ENCODE peak calls at places on chromosomes 6 and 20, in nine cellular contexts. One of them, this sample, is unnamed.

GRCh38 chr6:169250660-169251059 is 3.0 kb downstream of the THBS2 start:
- DNase-seq in stomach: peak; percentile 21
- DNase-seq in cardiac muscle cell: no peak
- DNase-seq in fibroblast of lung: peak; percentile 86
- DNase-seq in CD8-positive, alpha-beta T cell: no peak
- DNase-seq in left lung: peak; percentile 17
- DNase-seq in GM23248: peak; percentile 96
- DNase-seq in adrenal gland: peak; percentile 27
- DNase-seq in upper lobe of left lung: no peak
- DNase-seq in this sample: no peak

GRCh38 chr6:105209950-105210706 is 30.3 kb upstream of the POPDC3 start:
- DNase-seq in stomach: no peak
- DNase-seq in cardiac muscle cell: peak; percentile 7
- DNase-seq in fibroblast of lung: peak; percentile 80
- DNase-seq in CD8-positive, alpha-beta T cell: no peak
- DNase-seq in left lung: no peak
- DNase-seq in GM23248: peak; percentile 93
- DNase-seq in adrenal gland: no peak
- DNase-seq in upper lobe of left lung: no peak
- DNase-seq in this sample: no peak

GRCh38 chr6:82370788-82371187 is 7.2 kb downstream of the TPBG start:
- DNase-seq in stomach: no peak
- DNase-seq in cardiac muscle cell: no peak
- DNase-seq in fibroblast of lung: no peak
- DNase-seq in CD8-positive, alpha-beta T cell: no peak
- DNase-seq in left lung: no peak
- DNase-seq in GM23248: no peak
- DNase-seq in adrenal gland: no peak
- DNase-seq in upper lobe of left lung: no peak
- DNase-seq in this sample: no peak

GRCh38 chr20:15992564-15992963 is 580.7 kb downstream of the KIF16B start:
- DNase-seq in stomach: no peak
- DNase-seq in cardiac muscle cell: no peak
- DNase-seq in fibroblast of lung: no peak
- DNase-seq in CD8-positive, alpha-beta T cell: no peak
- DNase-seq in left lung: no peak
- DNase-seq in GM23248: no peak
- DNase-seq in adrenal gland: no peak
- DNase-seq in upper lobe of left lung: no peak
- DNase-seq in this sample: no peak

GRCh38 chr20:22223251-22223650 is 361.1 kb downstream of the FOXA2 start:
- DNase-seq in stomach: no peak
- DNase-seq in cardiac muscle cell: no peak
- DNase-seq in fibroblast of lung: no peak
- DNase-seq in CD8-positive, alpha-beta T cell: no peak
- DNase-seq in left lung: no peak
- DNase-seq in GM23248: no peak
- DNase-seq in adrenal gland: no peak
- DNase-seq in upper lobe of left lung: no peak
- DNase-seq in this sample: no peak

GRCh38 chr6:15946701-15947390 is 182.0 kb upstream of the MYLIP start:
- DNase-seq in stomach: no peak
- DNase-seq in cardiac muscle cell: no peak
- DNase-seq in fibroblast of lung: no peak
- DNase-seq in CD8-positive, alpha-beta T cell: no peak
- DNase-seq in left lung: no peak
- DNase-seq in GM23248: no peak
- DNase-seq in adrenal gland: no peak
- DNase-seq in upper lobe of left lung: no peak
- DNase-seq in this sample: no peak

GRCh38 chr6:25311251-25311910 is 32.2 kb downstream of the CARMIL1 start:
- DNase-seq in stomach: no peak
- DNase-seq in cardiac muscle cell: no peak
- DNase-seq in fibroblast of lung: peak; percentile 54
- DNase-seq in CD8-positive, alpha-beta T cell: no peak
- DNase-seq in left lung: no peak
- DNase-seq in GM23248: peak; percentile 90
- DNase-seq in adrenal gland: no peak
- DNase-seq in upper lobe of left lung: no peak
- DNase-seq in this sample: no peak

GRCh38 chr20:56195946-56196345 is 52.6 kb upstream of the MC3R start:
- DNase-seq in stomach: no peak
- DNase-seq in cardiac muscle cell: no peak
- DNase-seq in fibroblast of lung: no peak
- DNase-seq in CD8-positive, alpha-beta T cell: no peak
- DNase-seq in left lung: no peak
- DNase-seq in GM23248: no peak
- DNase-seq in adrenal gland: no peak
- DNase-seq in upper lobe of left lung: no peak
- DNase-seq in this sample: no peak

GRCh38 chr6:86682297-86682696 is 255.0 kb upstream of the HTR1E start:
- DNase-seq in stomach: no peak
- DNase-seq in cardiac muscle cell: no peak
- DNase-seq in fibroblast of lung: no peak
- DNase-seq in CD8-positive, alpha-beta T cell: no peak
- DNase-seq in left lung: no peak
- DNase-seq in GM23248: no peak
- DNase-seq in adrenal gland: no peak
- DNase-seq in upper lobe of left lung: no peak
- DNase-seq in this sample: no peak

GRCh38 chr6:42507195-42507594 is 55.5 kb upstream of the TRERF1 start:
- DNase-seq in stomach: no peak
- DNase-seq in cardiac muscle cell: no peak
- DNase-seq in fibroblast of lung: no peak
- DNase-seq in CD8-positive, alpha-beta T cell: no peak
- DNase-seq in left lung: no peak
- DNase-seq in GM23248: no peak
- DNase-seq in adrenal gland: no peak
- DNase-seq in upper lobe of left lung: no peak
- DNase-seq in this sample: no peak

GRCh38 chr6:42506070-42506469 is 54.3 kb upstream of the TRERF1 start:
- DNase-seq in stomach: no peak
- DNase-seq in cardiac muscle cell: no peak
- DNase-seq in fibroblast of lung: no peak
- DNase-seq in CD8-positive, alpha-beta T cell: no peak
- DNase-seq in left lung: no peak
- DNase-seq in GM23248: no peak
- DNase-seq in adrenal gland: no peak
- DNase-seq in upper lobe of left lung: no peak
- DNase-seq in this sample: no peak

GRCh38 chr6:42502990-42503389 is 51.3 kb upstream of the TRERF1 start:
- DNase-seq in stomach: no peak
- DNase-seq in cardiac muscle cell: no peak
- DNase-seq in fibroblast of lung: no peak
- DNase-seq in CD8-positive, alpha-beta T cell: no peak
- DNase-seq in left lung: no peak
- DNase-seq in GM23248: no peak
- DNase-seq in adrenal gland: no peak
- DNase-seq in upper lobe of left lung: no peak
- DNase-seq in this sample: no peak

GRCh38 chr6:42503894-42504293 is 52.2 kb upstream of the TRERF1 start:
- DNase-seq in stomach: no peak
- DNase-seq in cardiac muscle cell: no peak
- DNase-seq in fibroblast of lung: no peak
- DNase-seq in CD8-positive, alpha-beta T cell: no peak
- DNase-seq in left lung: no peak
- DNase-seq in GM23248: no peak
- DNase-seq in adrenal gland: no peak
- DNase-seq in upper lobe of left lung: no peak
- DNase-seq in this sample: no peak

DNA sequence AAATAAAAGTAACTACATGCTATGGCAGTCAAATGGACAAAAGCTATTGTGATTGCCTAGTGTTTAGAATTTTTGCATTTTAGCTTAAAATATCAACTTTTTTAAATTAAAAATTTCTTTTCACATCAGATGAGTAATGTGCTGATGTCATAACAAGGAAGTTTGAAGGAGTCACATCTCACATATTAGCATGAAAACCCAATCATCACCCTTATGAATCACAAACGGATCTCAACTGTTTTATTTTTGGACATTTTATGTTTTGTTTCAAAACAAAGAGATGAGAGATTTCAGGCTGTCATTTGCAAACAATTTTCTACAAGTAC is 53.6 kb upstream of the TRERF1 start:
- DNase-seq in stomach: no peak
- DNase-seq in cardiac muscle cell: no peak
- DNase-seq in fibroblast of lung: peak; percentile 19
- DNase-seq in CD8-positive, alpha-beta T cell: no peak
- DNase-seq in left lung: no peak
- DNase-seq in GM23248: peak; percentile 88
- DNase-seq in adrenal gland: no peak
- DNase-seq in upper lobe of left lung: no peak
- DNase-seq in this sample: no peak
- H3K4me3 ChIP-seq in stomach: no peak overlapping the region
- H3K4me3 ChIP-seq in cardiac muscle cell: no peak overlapping the region
- H3K4me3 ChIP-seq in fibroblast of lung: no peak overlapping the region
- H3K4me3 ChIP-seq in CD8-positive, alpha-beta T cell: no peak overlapping the region
- H3K4me3 ChIP-seq in left lung: no peak overlapping the region
- H3K4me3 ChIP-seq in GM23248: peak overlapping the region; percentile 26
- H3K4me3 ChIP-seq in adrenal gland: no peak overlapping the region
- H3K4me3 ChIP-seq in upper lobe of left lung: no peak overlapping the region
- H3K4me3 ChIP-seq in this sample: no peak overlapping the region

GRCh38 chr6:32849126-32849525 is 4.4 kb downstream of the TAP1 start:
- DNase-seq in stomach: no peak
- DNase-seq in cardiac muscle cell: no peak
- DNase-seq in fibroblast of lung: no peak
- DNase-seq in CD8-positive, alpha-beta T cell: no peak
- DNase-seq in left lung: no peak
- DNase-seq in GM23248: no peak
- DNase-seq in adrenal gland: no peak
- DNase-seq in upper lobe of left lung: no peak
- DNase-seq in this sample: no peak

GRCh38 chr6:32847004-32847403 is 3.2 kb upstream of the PSMB8 start:
- DNase-seq in stomach: no peak
- DNase-seq in cardiac muscle cell: no peak
- DNase-seq in fibroblast of lung: no peak
- DNase-seq in CD8-positive, alpha-beta T cell: no peak
- DNase-seq in left lung: no peak
- DNase-seq in GM23248: no peak
- DNase-seq in adrenal gland: no peak
- DNase-seq in upper lobe of left lung: no peak
- DNase-seq in this sample: no peak

GRCh38 chr6:32844839-32845372 is 1.1 kb upstream of the PSMB8 start:
- DNase-seq in stomach: no peak
- DNase-seq in cardiac muscle cell: no peak
- DNase-seq in fibroblast of lung: no peak
- DNase-seq in CD8-positive, alpha-beta T cell: peak; percentile 51
- DNase-seq in left lung: no peak
- DNase-seq in GM23248: no peak
- DNase-seq in adrenal gland: no peak
- DNase-seq in upper lobe of left lung: no peak
- DNase-seq in this sample: peak; percentile 66

GRCh38 chr6:32845381-32845884 is 1.6 kb upstream of the PSMB8 start:
- DNase-seq in stomach: no peak
- DNase-seq in cardiac muscle cell: no peak
- DNase-seq in fibroblast of lung: no peak
- DNase-seq in CD8-positive, alpha-beta T cell: peak; percentile 58
- DNase-seq in left lung: peak; percentile 83
- DNase-seq in GM23248: no peak
- DNase-seq in adrenal gland: peak; percentile 33
- DNase-seq in upper lobe of left lung: peak; percentile 69
- DNase-seq in this sample: peak; percentile 63

GRCh38 chr6:32847795-32848194 is 3.9 kb upstream of the PSMB8 start:
- DNase-seq in stomach: no peak
- DNase-seq in cardiac muscle cell: no peak
- DNase-seq in fibroblast of lung: no peak
- DNase-seq in CD8-positive, alpha-beta T cell: no peak
- DNase-seq in left lung: no peak
- DNase-seq in GM23248: no peak
- DNase-seq in adrenal gland: no peak
- DNase-seq in upper lobe of left lung: no peak
- DNase-seq in this sample: no peak
- H3K36me3 ChIP-seq in stomach: peaks cover 67% of the 10 kb centered on the region
- H3K36me3 ChIP-seq in cardiac muscle cell: no peaks in the 10 kb centered on the region
- H3K36me3 ChIP-seq in fibroblast of lung: peaks cover 19% of the 10 kb centered on the region
- H3K36me3 ChIP-seq in CD8-positive, alpha-beta T cell: peaks cover 56% of the 10 kb centered on the region
- H3K36me3 ChIP-seq in left lung: no peaks in the 10 kb centered on the region
- H3K36me3 ChIP-seq in GM23248: peaks cover 13% of the 10 kb centered on the region
- H3K36me3 ChIP-seq in adrenal gland: no peaks in the 10 kb centered on the region
- H3K36me3 ChIP-seq in upper lobe of left lung: peaks cover 38% of the 10 kb centered on the region
- H3K36me3 ChIP-seq in this sample: peaks cover 69% of the 10 kb centered on the region

DNA sequence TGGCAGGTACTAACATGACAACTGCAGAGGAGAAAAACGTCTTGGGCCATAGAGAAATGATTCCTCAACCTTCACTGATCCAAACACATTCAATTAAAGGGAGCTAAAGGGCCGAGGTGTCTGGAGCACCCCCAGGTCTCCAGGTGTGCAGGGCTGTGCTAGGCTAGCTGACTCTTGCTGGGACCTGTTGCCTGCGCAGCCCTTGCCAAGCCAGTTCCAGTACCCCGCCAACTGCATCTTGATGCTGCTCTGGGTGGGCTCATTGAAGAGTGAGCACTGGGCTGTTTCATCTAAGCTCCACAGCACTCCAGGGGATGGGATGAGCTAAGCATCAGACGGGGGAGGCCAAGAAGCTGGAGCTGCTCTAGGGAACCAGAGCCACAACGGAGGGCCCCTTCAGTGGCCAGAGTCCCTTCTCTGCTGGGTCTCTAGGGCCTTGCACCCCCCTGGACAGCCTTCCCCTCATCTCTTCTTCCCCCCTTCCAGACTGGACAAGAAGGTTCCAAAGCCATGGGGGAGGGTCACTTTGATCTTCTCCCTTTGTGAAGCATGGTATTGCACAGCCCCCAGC is 15.9 kb downstream of the LEMD2 start:
- DNase-seq in stomach: no peak
- DNase-seq in cardiac muscle cell: no peak
- DNase-seq in fibroblast of lung: no peak
- DNase-seq in CD8-positive, alpha-beta T cell: no peak
- DNase-seq in left lung: peak; percentile 39
- DNase-seq in GM23248: no peak
- DNase-seq in adrenal gland: no peak
- DNase-seq in upper lobe of left lung: no peak
- DNase-seq in this sample: no peak
- H3K27ac ChIP-seq in stomach: no peak overlapping the region
- H3K27ac ChIP-seq in cardiac muscle cell: no peak overlapping the region
- H3K27ac ChIP-seq in fibroblast of lung: no peak overlapping the region
- H3K27ac ChIP-seq in CD8-positive, alpha-beta T cell: no peak overlapping the region
- H3K27ac ChIP-seq in left lung: no peak overlapping the region
- H3K27ac ChIP-seq in GM23248: peak overlapping the region; percentile 84
- H3K27ac ChIP-seq in adrenal gland: no peak overlapping the region
- H3K27ac ChIP-seq in upper lobe of left lung: no peak overlapping the region
- H3K27ac ChIP-seq in this sample: no peak overlapping the region

GRCh38 chr6:43669050-43669921 is 18.3 kb downstream of the MRPS18A start:
- DNase-seq in stomach: peak; percentile 47
- DNase-seq in cardiac muscle cell: peak; percentile 11
- DNase-seq in fibroblast of lung: peak; percentile 49
- DNase-seq in CD8-positive, alpha-beta T cell: no peak
- DNase-seq in left lung: no peak
- DNase-seq in GM23248: peak; percentile 94
- DNase-seq in adrenal gland: peak; percentile 37
- DNase-seq in upper lobe of left lung: peak; percentile 29
- DNase-seq in this sample: no peak
- H3K4me3 ChIP-seq in stomach: no peak overlapping the region
- H3K4me3 ChIP-seq in cardiac muscle cell: no peak overlapping the region
- H3K4me3 ChIP-seq in fibroblast of lung: no peak overlapping the region
- H3K4me3 ChIP-seq in CD8-positive, alpha-beta T cell: no peak overlapping the region
- H3K4me3 ChIP-seq in left lung: no peak overlapping the region
- H3K4me3 ChIP-seq in GM23248: no peak overlapping the region
- H3K4me3 ChIP-seq in adrenal gland: no peak overlapping the region
- H3K4me3 ChIP-seq in upper lobe of left lung: no peak overlapping the region
- H3K4me3 ChIP-seq in this sample: no peak overlapping the region